ENCODE peak calls at places on chromosomes 3 and 15, in seven cellular contexts. K, M, J, W, U, D and A are unnamed samples.

GRCh38 chr3:33131328-33132018 is 17.7 kb downstream of the CRTAP start:
- DNase-seq in W (no peak), K (peak; percentile 71), J (peak; percentile 72), M (peak; percentile 38), U (peak; percentile 64), D (peak; percentile 66), A (peak; percentile 46)

GRCh38 chr15:45199136-45199810 is 11.5 kb upstream of the SHF start:
- DNase-seq in W (peak; percentile 34), M (no peak), U (no peak), J (no peak), K (no peak), D (peak; percentile 15), A (no peak)

GRCh38 chr3:170414202-170414663 is 4.4 kb upstream of the CLDN11 start:
- DNase-seq in J (peak; percentile 63), M (no peak), U (no peak), W (peak; percentile 13), D (peak; percentile 52), K (peak; percentile 71), A (no peak)

GRCh38 chr3:181757694-181758306 is 46.1 kb downstream of the SOX2 start:
- DNase-seq in D (no peak), J (no peak), M (no peak), K (no peak), W (no peak), U (no peak), A (no peak)

GRCh38 chr15:100596792-100597191 is 5.2 kb downstream of the LINS1 start:
- DNase-seq in J (peak; percentile 60), K (no peak), U (no peak), M (peak; percentile 6), D (no peak), W (peak; percentile 74), A (no peak)

GRCh38 chr3:127730171-127730570 is 57.4 kb downstream of the ABTB1 start:
- DNase-seq in K (no peak), U (no peak), J (no peak), W (no peak), D (no peak), M (no peak), A (no peak)

GRCh38 chr3:59606638-59607262 is 556.9 kb upstream of the CFAP20DC start:
- DNase-seq in D (no peak), W (no peak), U (no peak), K (peak; percentile 17), J (no peak), M (no peak), A (no peak)

GRCh38 chr15:92733934-92734521 is 78.5 kb upstream of the FAM174B start:
- DNase-seq in M (no peak), W (no peak), K (peak; percentile 62), J (peak; percentile 32), D (no peak), U (no peak), A (no peak)

GRCh38 chr15:67225336-67225735 is 29.1 kb downstream of the AAGAB start:
- DNase-seq in J (no peak), M (no peak), D (no peak), W (no peak), K (no peak), U (no peak), A (no peak)

GRCh38 chr3:120497318-120497717 is 46.5 kb upstream of the FSTL1 start:
- DNase-seq in K (no peak), U (no peak), M (no peak), D (no peak), W (no peak), J (no peak), A (no peak)

GRCh38 chr15:43268111-43269105 is 1.7 kb upstream of the TGM5 start:
- DNase-seq in D (peak; percentile 11), M (no peak), U (peak; percentile 69), J (no peak), K (peak; percentile 59), W (no peak), A (no peak)

GRCh38 chr15:85772668-85773067 is 22.1 kb downstream of the KLHL25 start:
- DNase-seq in D (no peak), K (no peak), W (no peak), U (no peak), J (no peak), M (no peak), A (no peak)

DNA sequence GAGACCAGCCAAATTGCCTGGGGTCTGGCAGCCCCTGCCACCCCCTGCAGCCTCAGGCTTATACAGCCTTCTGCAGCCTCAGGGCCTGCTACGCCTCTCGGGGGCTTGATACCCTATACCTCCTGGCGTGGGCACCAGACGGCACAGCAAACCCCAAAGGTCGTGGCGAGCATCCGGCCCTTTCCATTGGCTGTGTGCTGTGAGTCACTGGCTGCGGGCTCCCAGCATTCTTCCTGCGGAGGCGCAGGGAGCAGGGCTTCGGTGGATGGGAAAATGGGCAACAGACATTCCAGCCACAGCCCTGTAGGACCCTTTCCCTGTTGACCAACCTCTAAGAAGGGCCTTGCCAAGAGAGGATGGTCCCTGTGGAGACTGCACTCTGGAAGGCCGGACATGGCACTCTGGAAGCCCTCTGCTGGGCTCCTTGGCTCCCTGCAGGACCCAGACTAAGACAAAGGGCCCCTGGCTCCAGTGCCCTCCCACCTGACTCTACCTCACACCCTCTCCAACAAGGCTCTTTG is 59.6 kb downstream of the ITGA11 start:
- DNase-seq in W (no peak), D (peak; percentile 16), M (peak; percentile 30), U (peak; percentile 73), J (peak; percentile 32), K (peak; percentile 47), A (no peak)
- TF ChIP-seq TAF1 in W (no peak), D (no peak), M (no peak), U (no peak), J (no peak), K (no peak), A (no peak)

DNA sequence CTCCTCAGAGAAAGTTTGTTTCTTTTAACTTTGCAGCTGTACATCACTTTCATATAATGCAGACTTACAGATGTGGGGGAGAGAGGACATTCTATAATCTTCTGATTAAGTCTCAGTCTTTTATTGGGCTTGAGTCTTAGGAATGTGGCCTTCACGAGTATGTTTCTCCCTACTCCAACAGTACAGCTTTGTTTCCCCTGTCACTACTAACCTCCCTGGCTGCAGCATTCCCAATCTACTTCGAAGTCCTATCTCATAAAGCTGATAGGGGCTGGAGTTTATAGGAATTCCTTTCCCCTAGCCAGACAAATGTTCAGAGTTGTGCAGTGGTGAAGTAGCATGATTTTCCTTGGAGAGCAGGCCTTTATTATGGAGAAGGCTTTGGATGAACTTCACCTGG is 82.2 kb upstream of the CBLB start:
- DNase-seq in W (no peak), K (no peak), D (no peak), U (no peak), J (no peak), M (no peak), A (no peak)
- TF ChIP-seq POLR2AphosphoS5 in W (no peak), K (no peak), D (no peak), U (no peak), J (no peak), M (no peak), A (no peak)

GRCh38 chr3:50372349-50372748 is 13.0 kb upstream of the TMEM115 start:
- DNase-seq in M (no peak), W (no peak), K (peak; percentile 72), D (no peak), U (no peak), J (peak; percentile 70), A (no peak)
- TF ChIP-seq TAF1 in M (no peak), W (no peak), K (no peak), D (no peak), U (no peak), J (no peak), A (no peak)

GRCh38 chr15:65115542-65115941 is 542 bp upstream of the UBAP1L start:
- DNase-seq in K (no peak), J (no peak), U (no peak), D (no peak), W (no peak), M (no peak), A (no peak)

GRCh38 chr15:65110676-65111292 is 4.2 kb downstream of the UBAP1L start:
- DNase-seq in M (no peak), W (no peak), D (no peak), U (no peak), J (no peak), K (peak; percentile 49), A (no peak)

DNA sequence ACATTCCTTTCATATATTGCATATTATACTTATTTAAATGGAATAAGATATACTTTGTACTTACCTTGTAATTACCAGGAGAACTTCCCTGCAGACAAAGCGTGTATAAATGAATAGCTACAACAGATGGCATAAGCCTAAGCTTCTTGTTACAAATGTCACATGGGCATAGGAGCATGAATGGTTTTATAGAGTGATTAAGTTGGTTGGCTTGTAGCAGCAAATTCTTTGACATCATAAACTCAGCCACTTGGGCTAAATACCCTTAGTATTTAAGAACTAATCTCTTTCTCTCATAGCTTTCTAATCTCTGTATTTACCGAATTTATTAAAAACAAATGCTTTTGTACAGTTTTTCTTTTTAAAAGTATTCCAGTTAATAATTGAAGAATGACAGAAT is at the start of gene UBAP1L:
- DNase-seq in M (no peak), J (no peak), D (no peak), U (no peak), W (no peak), K (no peak), A (no peak)
- TF ChIP-seq POLR2AphosphoS5 in M (no peak), J (no peak), D (no peak), U (no peak), W (no peak), K (no peak), A (no peak)

DNA sequence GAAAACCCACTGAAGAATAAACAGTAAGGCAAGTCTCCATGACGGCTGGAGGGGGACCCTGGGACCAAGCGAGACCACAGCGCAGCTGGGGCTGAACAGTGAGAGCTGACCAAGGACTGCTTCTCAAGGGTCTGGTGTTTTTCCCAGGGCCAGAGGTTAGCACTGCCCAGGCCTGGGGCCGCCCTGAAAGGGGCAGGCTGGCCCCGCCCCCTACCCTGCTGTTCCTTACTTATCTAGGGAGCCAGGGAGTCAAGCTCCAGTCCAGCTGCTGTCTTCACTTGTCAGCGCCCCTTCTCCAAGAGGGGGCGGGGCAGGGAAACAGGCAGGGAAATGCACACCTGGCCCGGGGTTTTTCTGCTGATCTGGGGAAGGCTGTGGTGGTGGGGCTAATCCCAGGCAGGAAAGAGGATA is 51.6 kb upstream of the HACD2 start:
- DNase-seq in U (peak; percentile 88), K (no peak), J (peak; percentile 89), D (no peak), W (no peak), M (no peak), A (no peak)
- TF ChIP-seq TAF1 in U (peak; percentile 17), K (no peak), J (no peak), D (no peak), W (no peak), M (no peak), A (no peak)

DNA sequence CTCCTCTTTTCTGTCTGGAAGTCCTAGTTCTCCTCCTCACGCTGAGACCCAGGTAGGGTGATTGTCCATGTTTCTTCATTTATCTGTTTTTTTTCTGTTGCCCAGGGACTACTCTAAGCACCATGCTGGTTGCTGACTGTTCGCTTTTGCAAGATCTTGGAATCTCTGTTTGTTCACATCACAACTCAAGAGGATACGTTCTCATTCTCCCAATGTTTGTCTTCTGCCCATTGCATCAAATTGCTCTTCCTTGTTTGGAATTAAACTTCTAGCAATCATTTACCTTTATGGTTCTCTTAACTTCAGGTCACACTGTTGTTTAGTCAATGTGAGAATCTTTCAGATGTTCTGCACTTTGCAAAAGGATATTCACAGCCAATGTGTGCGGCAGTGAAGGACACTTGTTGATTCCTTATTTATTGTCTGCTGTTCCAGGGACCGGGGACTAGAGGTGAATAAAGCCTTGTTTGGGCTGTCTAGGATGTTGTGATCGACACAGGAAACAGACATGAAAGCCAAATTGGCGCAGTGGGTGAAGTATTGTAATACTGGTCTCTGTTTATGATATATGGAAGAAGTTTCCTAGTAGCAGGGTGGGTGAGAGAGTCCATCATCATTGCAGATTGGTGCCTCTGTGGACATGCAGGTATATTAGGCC is 24.5 kb downstream of the LPP start:
- DNase-seq in K (no peak), J (no peak), W (no peak), U (no peak), D (no peak), M (no peak), A (no peak)
- TF ChIP-seq POLR2AphosphoS5 in K (no peak), J (no peak), W (no peak), U (no peak), D (no peak), M (no peak), A (no peak)

GRCh38 chr3:165491487-165491886 is 295.3 kb upstream of the SLITRK3 start:
- DNase-seq in U (no peak), W (no peak), J (no peak), D (no peak), K (no peak), M (no peak), A (no peak)
- TF ChIP-seq TAF1 in U (no peak), W (no peak), J (no peak), D (no peak), K (no peak), M (no peak), A (no peak)